ENCODE peak calls at places on chromosomes 5 and 9, in ten cellular contexts. One of them, this sample, is unnamed.

GRCh38 chr5:171580506-171581265 is 161.2 kb downstream of the FGF18 start:
- DNase-seq in lung: no peak
- DNase-seq in A549: no peak
- DNase-seq in endothelial cell: no peak
- DNase-seq in KBM-7: no peak
- DNase-seq in GM13977: no peak
- DNase-seq in fibroblast of lung: peak; percentile 78
- DNase-seq in C1 segment of cervical spinal cord: no peak
- DNase-seq in CD8-positive, alpha-beta memory T cell: no peak
- DNase-seq in anterior cingulate cortex: no peak
- DNase-seq in this sample: no peak

GRCh38 chr9:23858234-23858633 is 32.2 kb upstream of the ELAVL2 start:
- DNase-seq in KBM-7: no peak
- DNase-seq in C1 segment of cervical spinal cord: no peak
- DNase-seq in GM13977: no peak
- DNase-seq in endothelial cell: no peak
- DNase-seq in anterior cingulate cortex: no peak
- DNase-seq in fibroblast of lung: no peak
- DNase-seq in CD8-positive, alpha-beta memory T cell: no peak
- DNase-seq in A549: no peak
- DNase-seq in lung: no peak
- DNase-seq in this sample: no peak

GRCh38 chr5:157748740-157749461 is 5.4 kb downstream of the LSM11 start:
- DNase-seq in CD8-positive, alpha-beta memory T cell: no peak
- DNase-seq in anterior cingulate cortex: no peak
- DNase-seq in GM13977: no peak
- DNase-seq in C1 segment of cervical spinal cord: no peak
- DNase-seq in lung: no peak
- DNase-seq in fibroblast of lung: peak; percentile 84
- DNase-seq in KBM-7: no peak
- DNase-seq in endothelial cell: no peak
- DNase-seq in A549: peak; percentile 20
- DNase-seq in this sample: peak; percentile 89

GRCh38 chr9:21286654-21287053 is 18.5 kb downstream of the IFNA5 start:
- DNase-seq in lung: no peak
- DNase-seq in fibroblast of lung: no peak
- DNase-seq in KBM-7: no peak
- DNase-seq in endothelial cell: no peak
- DNase-seq in anterior cingulate cortex: no peak
- DNase-seq in A549: no peak
- DNase-seq in CD8-positive, alpha-beta memory T cell: no peak
- DNase-seq in GM13977: no peak
- DNase-seq in C1 segment of cervical spinal cord: no peak
- DNase-seq in this sample: no peak

GRCh38 chr9:113577525-113578261 is 114.2 kb downstream of the RGS3 start:
- DNase-seq in GM13977: no peak
- DNase-seq in KBM-7: no peak
- DNase-seq in fibroblast of lung: peak; percentile 51
- DNase-seq in endothelial cell: no peak
- DNase-seq in lung: no peak
- DNase-seq in anterior cingulate cortex: no peak
- DNase-seq in A549: no peak
- DNase-seq in C1 segment of cervical spinal cord: no peak
- DNase-seq in CD8-positive, alpha-beta memory T cell: no peak
- DNase-seq in this sample: peak; percentile 68

GRCh38 chr5:77301447-77301878 is 91.0 kb downstream of the PDE8B start:
- DNase-seq in GM13977: no peak
- DNase-seq in KBM-7: no peak
- DNase-seq in anterior cingulate cortex: no peak
- DNase-seq in CD8-positive, alpha-beta memory T cell: no peak
- DNase-seq in endothelial cell: no peak
- DNase-seq in C1 segment of cervical spinal cord: no peak
- DNase-seq in lung: no peak
- DNase-seq in A549: peak; percentile 46
- DNase-seq in fibroblast of lung: peak; percentile 46
- DNase-seq in this sample: peak; percentile 99

GRCh38 chr9:100445903-100446549 is 19.1 kb downstream of the MSANTD3 start:
- DNase-seq in C1 segment of cervical spinal cord: no peak
- DNase-seq in fibroblast of lung: no peak
- DNase-seq in lung: no peak
- DNase-seq in CD8-positive, alpha-beta memory T cell: no peak
- DNase-seq in GM13977: no peak
- DNase-seq in endothelial cell: no peak
- DNase-seq in KBM-7: no peak
- DNase-seq in A549: no peak
- DNase-seq in anterior cingulate cortex: no peak
- DNase-seq in this sample: no peak

GRCh38 chr9:129354498-129354897 is 176.4 kb upstream of the IER5L start:
- DNase-seq in endothelial cell: no peak
- DNase-seq in fibroblast of lung: no peak
- DNase-seq in CD8-positive, alpha-beta memory T cell: no peak
- DNase-seq in lung: no peak
- DNase-seq in anterior cingulate cortex: no peak
- DNase-seq in A549: no peak
- DNase-seq in KBM-7: no peak
- DNase-seq in GM13977: no peak
- DNase-seq in C1 segment of cervical spinal cord: no peak
- DNase-seq in this sample: no peak

GRCh38 chr5:44797723-44798122 is 11.0 kb upstream of the MRPS30 start:
- DNase-seq in anterior cingulate cortex: no peak
- DNase-seq in fibroblast of lung: no peak
- DNase-seq in CD8-positive, alpha-beta memory T cell: no peak
- DNase-seq in C1 segment of cervical spinal cord: no peak
- DNase-seq in GM13977: no peak
- DNase-seq in lung: no peak
- DNase-seq in A549: no peak
- DNase-seq in KBM-7: peak; percentile 17
- DNase-seq in endothelial cell: no peak
- DNase-seq in this sample: no peak

GRCh38 chr9:95788011-95788410 is 87.5 kb upstream of the ERCC6L2 start:
- DNase-seq in KBM-7: no peak
- DNase-seq in endothelial cell: no peak
- DNase-seq in lung: no peak
- DNase-seq in CD8-positive, alpha-beta memory T cell: no peak
- DNase-seq in A549: no peak
- DNase-seq in anterior cingulate cortex: no peak
- DNase-seq in GM13977: no peak
- DNase-seq in C1 segment of cervical spinal cord: no peak
- DNase-seq in fibroblast of lung: no peak
- DNase-seq in this sample: no peak

GRCh38 chr5:1111727-1112289 is at the start of gene SLC12A7:
- DNase-seq in anterior cingulate cortex: no peak
- DNase-seq in GM13977: peak; percentile 81
- DNase-seq in lung: peak; percentile 63
- DNase-seq in C1 segment of cervical spinal cord: no peak
- DNase-seq in endothelial cell: peak; percentile 55
- DNase-seq in fibroblast of lung: no peak
- DNase-seq in KBM-7: peak; percentile 57
- DNase-seq in CD8-positive, alpha-beta memory T cell: peak; percentile 64
- DNase-seq in A549: peak; percentile 38
- DNase-seq in this sample: no peak

GRCh38 chr5:57466544-57466943 is 16.1 kb downstream of the ACTBL2 start:
- DNase-seq in fibroblast of lung: no peak
- DNase-seq in lung: no peak
- DNase-seq in GM13977: no peak
- DNase-seq in C1 segment of cervical spinal cord: no peak
- DNase-seq in anterior cingulate cortex: no peak
- DNase-seq in A549: no peak
- DNase-seq in KBM-7: no peak
- DNase-seq in CD8-positive, alpha-beta memory T cell: no peak
- DNase-seq in endothelial cell: no peak
- DNase-seq in this sample: no peak

GRCh38 chr9:93081931-93082330 is 14.1 kb upstream of the CARD19 start:
- DNase-seq in anterior cingulate cortex: no peak
- DNase-seq in KBM-7: no peak
- DNase-seq in A549: no peak
- DNase-seq in fibroblast of lung: peak; percentile 87
- DNase-seq in endothelial cell: no peak
- DNase-seq in CD8-positive, alpha-beta memory T cell: no peak
- DNase-seq in GM13977: no peak
- DNase-seq in C1 segment of cervical spinal cord: no peak
- DNase-seq in lung: no peak
- DNase-seq in this sample: peak; percentile 71

GRCh38 chr9:12785251-12785880 is 10.5 kb downstream of the LURAP1L start:
- DNase-seq in C1 segment of cervical spinal cord: no peak
- DNase-seq in lung: peak; percentile 63
- DNase-seq in KBM-7: no peak
- DNase-seq in GM13977: no peak
- DNase-seq in endothelial cell: no peak
- DNase-seq in CD8-positive, alpha-beta memory T cell: no peak
- DNase-seq in A549: peak; percentile 86
- DNase-seq in anterior cingulate cortex: no peak
- DNase-seq in fibroblast of lung: peak; percentile 74
- DNase-seq in this sample: no peak

GRCh38 chr5:150363185-150363584 is 5.7 kb downstream of the TCOF1 start:
- DNase-seq in CD8-positive, alpha-beta memory T cell: no peak
- DNase-seq in A549: no peak
- DNase-seq in C1 segment of cervical spinal cord: no peak
- DNase-seq in endothelial cell: no peak
- DNase-seq in fibroblast of lung: no peak
- DNase-seq in lung: no peak
- DNase-seq in KBM-7: no peak
- DNase-seq in GM13977: no peak
- DNase-seq in anterior cingulate cortex: no peak
- DNase-seq in this sample: no peak

GRCh38 chr9:136821333-136822031 is 13.7 kb downstream of the RABL6 start:
- DNase-seq in GM13977: no peak
- DNase-seq in A549: no peak
- DNase-seq in anterior cingulate cortex: no peak
- DNase-seq in KBM-7: no peak
- DNase-seq in endothelial cell: peak; percentile 47
- DNase-seq in CD8-positive, alpha-beta memory T cell: no peak
- DNase-seq in lung: no peak
- DNase-seq in C1 segment of cervical spinal cord: no peak
- DNase-seq in fibroblast of lung: peak; percentile 21
- DNase-seq in this sample: no peak

GRCh38 chr5:15252331-15252730 is 247.6 kb upstream of the FBXL7 start:
- DNase-seq in GM13977: no peak
- DNase-seq in anterior cingulate cortex: no peak
- DNase-seq in endothelial cell: no peak
- DNase-seq in A549: no peak
- DNase-seq in KBM-7: no peak
- DNase-seq in C1 segment of cervical spinal cord: no peak
- DNase-seq in CD8-positive, alpha-beta memory T cell: no peak
- DNase-seq in fibroblast of lung: no peak
- DNase-seq in lung: no peak
- DNase-seq in this sample: no peak

GRCh38 chr5:76556511-76557221 is 66.5 kb downstream of the F2RL2 start:
- DNase-seq in C1 segment of cervical spinal cord: no peak
- DNase-seq in KBM-7: peak; percentile 28
- DNase-seq in anterior cingulate cortex: no peak
- DNase-seq in lung: no peak
- DNase-seq in GM13977: peak; percentile 75
- DNase-seq in CD8-positive, alpha-beta memory T cell: no peak
- DNase-seq in fibroblast of lung: no peak
- DNase-seq in endothelial cell: no peak
- DNase-seq in A549: no peak
- DNase-seq in this sample: no peak